ENCODE peak calls at places on chromosomes 5 and 9, in six cellular contexts. E is HCT116, M is GM12878, Y is H1, C is SK-N-SH, W is K562. I is an unnamed sample.

GRCh38 chr5:173812811-173813550 is 75.2 kb upstream of the CPEB4 start:
- DNase-seq in E (no peak), M (no peak), Y (no peak), C (no peak), W (no peak), I (no peak)

GRCh38 chr9:34151398-34151797 is 24.9 kb upstream of the DCAF12 start:
- DNase-seq in E (no peak), M (no peak), Y (no peak), C (no peak), W (peak), I (no peak)

GRCh38 chr9:126290871-126291270 is 35.8 kb upstream of the MVB12B start:
- DNase-seq in E (no peak), M (no peak), Y (no peak), C (no peak), W (no peak), I (no peak)

GRCh38 chr9:110543631-110544051 is 35.9 kb downstream of the SVEP1 start:
- DNase-seq in E (no peak), M (no peak), Y (peak), C (no peak), W (no peak), I (no peak)

GRCh38 chr9:79809931-79810330 is 238.2 kb downstream of the TLE4 start:
- DNase-seq in E (no peak), M (no peak), Y (no peak), C (no peak), W (no peak), I (no peak)

GRCh38 chr5:170404398-170404797 is 15.2 kb upstream of the KCNMB1 start:
- DNase-seq in E (no peak), M (no peak), Y (no peak), C (no peak), W (no peak), I (no peak)

GRCh38 chr5:146510528-146510927 is 5.5 kb downstream of the GPR151 start:
- DNase-seq in E (no peak), M (no peak), Y (no peak), C (no peak), W (no peak), I (no peak)

GRCh38 chr5:122259995-122260394 is 52.0 kb upstream of the SNCAIP start:
- DNase-seq in E (no peak), M (no peak), Y (no peak), C (no peak), W (no peak), I (peak)

GRCh38 chr5:112687306-112687705 is 50.4 kb upstream of the APC start:
- DNase-seq in E (no peak), M (no peak), Y (no peak), C (no peak), W (no peak), I (peak)

GRCh38 chr5:159508344-159508743 is 178.1 kb upstream of the IL12B start:
- DNase-seq in E (no peak), M (no peak), Y (no peak), C (no peak), W (no peak), I (no peak)

GRCh38 chr9:18666348-18666747 is 192.4 kb downstream of the ADAMTSL1 start:
- DNase-seq in E (no peak), M (no peak), Y (no peak), C (no peak), W (no peak), I (no peak)

GRCh38 chr5:159965031-159965837 is 43.7 kb upstream of the TTC1 start:
- DNase-seq in E (peak), M (no peak), Y (peak), C (peak), W (no peak), I (peak)

GRCh38 chr9:78021692-78022091 is 9.9 kb downstream of the GNAQ start:
- DNase-seq in E (no peak), M (no peak), Y (no peak), C (no peak), W (no peak), I (no peak)
- TF ChIP-seq YY1 in E (no peak), M (no peak), Y (no peak), C (no peak), W (no peak), I (no peak)

GRCh38 chr5:65699338-65699737 is 22.6 kb downstream of the SGTB start:
- DNase-seq in E (no peak), M (peak), Y (no peak), C (no peak), W (no peak), I (no peak)

GRCh38 chr5:65695896-65696295 is 26.0 kb downstream of the SGTB start:
- DNase-seq in E (no peak), M (no peak), Y (no peak), C (no peak), W (no peak), I (no peak)

GRCh38 chr5:65696892-65697291 is 25.0 kb downstream of the SGTB start:
- DNase-seq in E (no peak), M (no peak), Y (no peak), C (no peak), W (no peak), I (no peak)

GRCh38 chr5:65693121-65693520 is 28.8 kb downstream of the SGTB start:
- DNase-seq in E (no peak), M (no peak), Y (no peak), C (no peak), W (no peak), I (no peak)

GRCh38 chr5:65695162-65695755 is 26.6 kb downstream of the SGTB start:
- DNase-seq in E (no peak), M (peak), Y (no peak), C (peak), W (no peak), I (no peak)
- H3K9ac ChIP-seq in E (no peak), M (no peak), Y (no peak), C (no peak), W (no peak), I (no peak)

GRCh38 chr9:6938447-6938846 is 180.7 kb downstream of the KDM4C start:
- DNase-seq in E (no peak), M (no peak), Y (no peak), C (no peak), W (no peak), I (no peak)
- TF ChIP-seq YY1 in E (no peak), M (no peak), Y (no peak), C (no peak), W (no peak), I (no peak)

DNA sequence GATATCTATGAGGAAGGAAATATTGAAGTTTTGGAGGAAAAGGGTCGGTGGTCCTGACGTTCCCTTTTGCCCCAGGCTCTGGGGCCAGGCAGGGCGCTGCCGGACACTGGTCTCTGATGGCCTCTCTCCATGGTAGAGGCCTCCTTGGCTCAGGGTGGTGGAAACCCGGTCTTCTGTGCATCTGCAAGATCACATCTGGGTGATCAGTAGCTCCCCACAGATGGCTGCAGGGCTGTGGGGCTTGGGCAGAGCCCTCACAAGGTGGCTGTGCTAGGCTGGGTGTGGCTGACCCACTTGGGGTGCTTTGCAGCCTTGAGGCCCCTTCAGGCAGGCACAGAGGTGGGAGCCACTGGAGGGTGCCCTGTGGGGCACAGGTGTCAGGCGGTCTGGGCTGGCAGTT is 53.9 kb upstream of the RNU6ATAC start:
- DNase-seq in E (no peak), M (no peak), Y (no peak), C (peak), W (no peak), I (no peak)
- H3K9ac ChIP-seq in E (no peak), M (no peak), Y (no peak), C (no peak), W (no peak), I (no peak)

GRCh38 chr5:59732301-59732700 is 161.2 kb downstream of the PDE4D start:
- DNase-seq in E (no peak), M (no peak), Y (no peak), C (no peak), W (no peak), I (no peak)
- TF ChIP-seq YY1 in E (no peak), M (no peak), Y (no peak), C (no peak), W (no peak), I (no peak)

GRCh38 chr5:88678780-88679491 is 204.0 kb downstream of the MEF2C start:
- DNase-seq in E (no peak), M (no peak), Y (no peak), C (no peak), W (no peak), I (no peak)
- H3K9ac ChIP-seq in E (no peak), M (no peak), Y (no peak), C (no peak), W (no peak), I (no peak)

GRCh38 chr5:177124486-177124991 is 9.0 kb upstream of the NSD1 start:
- DNase-seq in E (peak), M (no peak), Y (no peak), C (no peak), W (peak), I (no peak)
- TF ChIP-seq YY1 in E (no peak), M (no peak), Y (no peak), C (no peak), W (no peak), I (no peak)

DNA sequence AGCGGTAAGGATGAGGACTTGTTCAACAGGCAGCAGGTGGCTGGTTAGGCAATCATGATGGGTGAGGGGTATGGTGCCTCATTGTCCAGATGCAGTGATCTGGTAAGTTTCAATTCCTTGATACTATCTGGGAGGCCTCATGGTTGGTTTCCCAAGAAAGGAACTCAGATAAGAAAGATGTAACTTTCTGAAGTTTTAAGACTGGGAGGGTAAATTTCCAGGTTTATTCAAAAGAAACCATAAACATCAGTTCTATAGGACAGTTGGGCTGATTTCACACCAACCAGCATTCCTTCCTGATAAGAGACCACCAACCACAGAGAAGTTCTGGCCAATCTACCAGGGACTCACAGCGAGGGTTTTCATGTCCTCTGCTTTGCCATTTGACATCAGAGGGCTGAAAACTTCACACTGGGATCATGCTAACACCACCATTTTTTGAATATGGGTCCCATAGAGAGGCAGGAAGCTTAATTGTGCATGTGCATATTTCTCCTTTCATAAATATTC is 773 bp upstream of the AGGF1 start:
- DNase-seq in E (no peak), M (no peak), Y (no peak), C (no peak), W (no peak), I (no peak)
- H3K9ac ChIP-seq in E (peak), M (no peak), Y (no peak), C (no peak), W (no peak), I (no peak)

DNA sequence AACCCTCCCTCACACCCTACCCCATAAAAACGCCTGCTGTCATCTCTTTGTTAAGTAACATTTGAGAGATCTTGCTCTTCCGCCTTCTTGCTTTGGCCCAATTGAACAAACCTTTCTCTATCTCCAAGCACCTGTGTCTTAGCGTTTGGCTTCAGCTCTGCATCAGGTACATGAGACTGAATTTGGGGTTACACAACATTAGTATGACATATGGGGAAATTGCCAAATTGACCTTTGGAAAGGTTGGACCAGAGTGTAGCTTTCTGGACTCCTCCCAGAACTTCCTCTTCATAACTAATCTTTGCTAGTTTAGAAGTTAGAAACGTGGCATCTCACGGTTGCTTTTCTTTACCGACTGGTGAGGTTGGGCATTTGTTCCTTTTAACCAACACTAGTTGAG is 3.5 kb upstream of the EXOSC3 start:
- DNase-seq in E (no peak), M (no peak), Y (no peak), C (no peak), W (no peak), I (no peak)
- TF ChIP-seq YY1 in E (no peak), M (no peak), Y (no peak), C (no peak), W (no peak), I (no peak)